ENCODE peak calls at places on chromosomes 6 and 20, in six cellular contexts. B is fibroblast of lung, O is keratinocyte, V is hepatocyte, T is IMR-90, M is OCI-LY7. U is an unnamed sample. For H4K20me1 and H3K9me3, the result is how much of the 10 kb centered on the place peaks cover.

GRCh38 chr6:149884215-149884614 is 13.7 kb downstream of the RAET1E start:
- DNase-seq in B (peak), M (no peak), V (peak), O (no peak), T (peak), U (no peak)

GRCh38 chr6:51464956-51465355 is 622.5 kb downstream of the PKHD1 start:
- DNase-seq in V (no peak), M (no peak), T (no peak), O (no peak), B (no peak), U (no peak)

GRCh38 chr6:33199687-33200233 is 705 bp downstream of the RXRB start:
- DNase-seq in T (peak), B (peak), M (peak), V (no peak), O (no peak), U (peak)

GRCh38 chr20:2289475-2289874 is 6.3 kb upstream of the TGM3 start:
- DNase-seq in O (no peak), B (no peak), V (no peak), M (no peak), T (no peak), U (no peak)

GRCh38 chr6:12749531-12750379 is 33.2 kb downstream of the PHACTR1 start:
- DNase-seq in V (no peak), B (peak), T (no peak), M (no peak), O (no peak), U (no peak)

GRCh38 chr20:3068075-3068474 is 3.3 kb upstream of the OXT start:
- DNase-seq in T (no peak), V (no peak), O (no peak), B (no peak), M (no peak), U (no peak)

GRCh38 chr6:154463573-154464419 is 46.7 kb downstream of the CNKSR3 start:
- DNase-seq in M (no peak), B (no peak), T (no peak), O (no peak), V (no peak), U (no peak)

GRCh38 chr6:158663465-158664167 is 13.8 kb downstream of the SYTL3 start:
- DNase-seq in M (no peak), V (no peak), O (no peak), T (no peak), B (no peak), U (no peak)

GRCh38 chr20:4225778-4226177 is 210.4 kb upstream of the RNF24 start:
- DNase-seq in B (peak), O (no peak), T (peak), V (peak), M (no peak), U (no peak)

GRCh38 chr20:18729426-18729825 is 84.2 kb upstream of the SCP2D1 start:
- DNase-seq in O (no peak), V (no peak), M (no peak), T (no peak), B (no peak), U (no peak)

GRCh38 chr6:41707565-41708200 is 27.7 kb downstream of the TFEB start:
- DNase-seq in O (no peak), T (no peak), M (peak), V (no peak), B (no peak), U (peak)

GRCh38 chr6:132811276-132811675 is 3.1 kb upstream of the RPS12 start:
- DNase-seq in O (no peak), T (peak), V (peak), M (no peak), B (peak), U (no peak)

GRCh38 chr6:37490466-37491015 is 9.2 kb downstream of the CCDC167 start:
- DNase-seq in O (no peak), V (no peak), T (no peak), B (no peak), M (no peak), U (no peak)
- H4K20me1 ChIP-seq in O (under half), V (under half), T (under half), B (under half), M (under half), U (half or more)

DNA sequence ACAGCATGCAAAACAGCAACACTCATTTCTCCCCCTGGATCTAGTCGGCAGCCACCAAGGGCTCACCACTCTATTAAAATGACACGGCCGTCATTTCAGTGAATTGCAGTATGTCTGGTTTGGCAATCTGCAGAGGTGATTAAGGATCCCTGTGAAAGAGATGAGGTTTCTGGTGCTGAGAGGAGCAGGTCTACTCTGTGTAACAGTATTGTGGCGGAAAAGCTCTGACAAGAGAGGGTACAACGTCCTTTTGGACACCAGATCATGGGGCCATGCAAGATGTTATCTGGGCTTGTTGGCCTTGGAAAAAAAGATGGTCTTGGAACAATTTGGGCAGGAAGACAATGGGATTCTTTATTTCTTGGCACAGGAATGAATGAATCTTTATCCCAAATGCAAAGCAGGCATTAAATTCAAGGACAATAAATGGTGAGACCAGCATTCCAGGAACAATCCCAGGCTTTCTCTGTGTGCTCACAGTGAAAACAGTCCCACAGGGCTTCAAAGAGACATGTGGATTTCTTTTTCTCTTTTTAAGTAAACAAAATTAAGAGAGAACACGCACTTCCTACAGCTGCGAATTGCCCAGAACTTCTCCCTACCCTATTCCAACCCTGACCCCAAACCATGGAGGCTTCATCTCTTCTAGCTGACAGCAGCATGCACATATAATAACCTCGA is 33.7 kb upstream of the ADGRF1 start:
- DNase-seq in B (no peak), O (no peak), V (no peak), M (no peak), T (no peak), U (no peak)
- H3K4me3 ChIP-seq in B (no peak), O (no peak), V (no peak), M (no peak), T (no peak), U (no peak)

GRCh38 chr6:167735498-167736201 is 91.1 kb upstream of the AFDN start:
- DNase-seq in B (no peak), M (no peak), O (no peak), V (no peak), T (no peak), U (no peak)

GRCh38 chr6:167734662-167735497 is 91.8 kb upstream of the AFDN start:
- DNase-seq in O (no peak), V (no peak), T (no peak), B (no peak), M (no peak), U (no peak)

GRCh38 chr6:167731731-167732422 is 94.8 kb upstream of the AFDN start:
- DNase-seq in O (no peak), V (no peak), T (no peak), B (no peak), M (no peak), U (no peak)

GRCh38 chr6:167736486-167737204 is 90.1 kb upstream of the AFDN start:
- DNase-seq in O (no peak), M (no peak), B (no peak), V (no peak), T (no peak), U (no peak)

GRCh38 chr6:167733740-167734661 is 92.7 kb upstream of the AFDN start:
- DNase-seq in M (peak), T (no peak), B (peak), O (no peak), V (peak), U (no peak)
- H3K9me3 ChIP-seq in M (under half), T (half or more), B (under half), O (under half), V (under half), U (under half)

GRCh38 chr6:159977242-159978214 is 8.6 kb downstream of the IGF2R start:
- DNase-seq in T (peak), O (no peak), B (peak), V (no peak), M (no peak), U (peak)
- H4K20me1 ChIP-seq in T (half or more), O (under half), B (under half), V (half or more), M (under half), U (half or more)

GRCh38 chr6:97437087-97437486 is 154.1 kb upstream of the MMS22L start:
- DNase-seq in V (peak), M (peak), O (no peak), B (peak), T (peak), U (no peak)

GRCh38 chr6:97443408-97444080 is 160.5 kb upstream of the MMS22L start:
- DNase-seq in T (no peak), O (no peak), V (no peak), M (no peak), B (no peak), U (no peak)

GRCh38 chr6:97445406-97445805 is 162.4 kb upstream of the MMS22L start:
- DNase-seq in B (no peak), O (no peak), V (no peak), T (no peak), M (no peak), U (no peak)

GRCh38 chr6:97438011-97438671 is 155.1 kb upstream of the MMS22L start:
- DNase-seq in O (no peak), V (no peak), M (no peak), T (no peak), B (no peak), U (no peak)

DNA sequence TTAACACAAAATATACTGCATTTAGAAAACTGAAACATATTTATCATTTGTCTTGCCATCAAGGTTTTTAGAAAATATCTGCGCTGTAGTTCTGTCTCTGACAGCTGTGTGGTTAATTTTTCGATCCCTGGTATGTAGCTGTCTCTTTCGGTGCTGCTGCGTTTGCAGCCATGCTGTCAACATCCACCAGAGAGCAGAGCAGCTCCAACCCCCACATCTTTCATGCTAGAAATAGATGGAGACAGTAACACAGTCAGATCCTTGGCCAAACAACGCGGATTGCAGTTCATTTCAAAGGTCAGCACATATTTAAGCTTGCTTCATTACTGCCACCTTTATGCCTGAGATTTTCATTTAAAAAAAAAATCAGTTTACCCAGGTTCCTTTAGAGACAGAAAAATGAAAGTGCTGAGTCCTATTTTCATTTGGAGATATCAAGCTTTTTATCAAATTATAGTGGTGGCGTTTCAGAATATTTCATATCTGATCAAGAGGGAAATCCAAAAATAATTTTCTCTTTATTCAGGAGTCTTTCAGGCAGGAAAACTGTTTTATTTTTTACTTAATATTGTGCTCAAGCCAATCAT is 157.7 kb upstream of the MMS22L start:
- DNase-seq in B (peak), V (peak), M (peak), T (peak), O (no peak), U (no peak)
- H3K4me3 ChIP-seq in B (no peak), V (no peak), M (no peak), T (no peak), O (no peak), U (no peak)

GRCh38 chr6:107399927-107400326 is 59.4 kb downstream of the PDSS2 start:
- DNase-seq in B (peak), V (no peak), M (no peak), T (no peak), O (no peak), U (no peak)

GRCh38 chr6:107402533-107402932 is 56.8 kb downstream of the PDSS2 start:
- DNase-seq in T (no peak), B (no peak), V (no peak), O (no peak), M (no peak), U (no peak)

GRCh38 chr6:107398005-107398404 is 61.4 kb downstream of the PDSS2 start:
- DNase-seq in M (no peak), O (no peak), B (no peak), T (no peak), V (no peak), U (no peak)

GRCh38 chr6:107401573-107401972 is 57.8 kb downstream of the PDSS2 start:
- DNase-seq in B (no peak), M (peak), O (no peak), T (no peak), V (no peak), U (no peak)

DNA sequence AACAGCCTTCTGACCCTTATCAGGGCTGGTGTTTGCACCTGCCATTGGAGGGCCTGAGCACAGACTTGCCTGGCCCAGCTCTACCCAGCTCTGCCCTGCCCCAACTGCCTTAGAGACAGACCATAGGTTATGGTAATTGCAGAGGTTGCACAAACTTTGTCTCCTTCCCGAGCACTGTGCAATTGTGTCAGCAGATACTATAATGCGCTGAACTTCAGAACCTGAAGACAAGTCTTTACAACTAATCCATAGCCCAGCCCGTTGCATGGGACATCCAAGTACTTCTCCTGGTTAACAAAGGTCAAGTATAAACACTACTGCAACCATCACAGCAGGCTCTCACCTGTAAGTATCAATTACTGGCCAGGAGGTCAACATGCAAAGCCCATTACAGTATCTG is 58.6 kb downstream of the PDSS2 start:
- DNase-seq in T (no peak), V (no peak), O (no peak), M (no peak), B (no peak), U (no peak)
- H3K9me3 ChIP-seq in T (under half), V (under half), O (under half), M (under half), B (under half), U (under half)

DNA sequence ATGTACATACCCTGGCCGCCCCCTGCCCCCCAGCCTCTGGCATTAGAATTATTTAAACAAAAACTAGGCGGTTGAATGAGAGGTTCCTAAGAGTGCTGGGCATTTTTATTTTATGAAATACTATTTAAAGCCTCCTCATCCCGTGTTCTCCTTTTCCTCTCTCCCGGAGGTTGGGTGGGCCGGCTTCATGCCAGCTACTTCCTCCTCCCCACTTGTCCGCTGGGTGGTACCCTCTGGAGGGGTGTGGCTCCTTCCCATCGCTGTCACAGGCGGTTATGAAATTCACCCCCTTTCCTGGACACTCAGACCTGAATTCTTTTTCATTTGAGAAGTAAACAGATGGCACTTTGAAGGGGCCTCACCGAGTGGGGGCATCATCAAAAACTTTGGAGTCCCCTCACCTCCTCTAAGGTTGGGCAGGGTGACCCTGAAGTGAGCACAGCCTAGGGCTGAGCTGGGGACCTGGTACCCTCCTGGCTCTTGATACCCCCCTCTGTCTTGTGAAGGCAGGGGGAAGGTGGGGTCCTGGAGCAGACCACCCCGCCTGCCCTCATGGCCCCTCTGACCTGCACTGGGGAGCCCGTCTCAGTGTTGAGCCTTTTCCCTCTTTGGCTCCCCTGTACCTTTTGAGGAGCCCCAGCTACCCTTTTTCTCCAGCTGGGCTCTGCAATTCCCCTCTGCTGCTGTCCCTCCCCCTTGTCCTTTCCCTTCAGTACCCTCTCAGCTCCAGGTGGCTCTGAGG is 7.6 kb downstream of the CDKN1A start:
- DNase-seq in B (no peak), O (no peak), T (no peak), M (no peak), V (no peak), U (no peak)
- H4K20me1 ChIP-seq in B (under half), O (under half), T (half or more), M (under half), V (under half), U (under half)

GRCh38 chr6:137782166-137783039 is 84.7 kb upstream of the TNFAIP3 start:
- DNase-seq in O (no peak), B (no peak), T (no peak), M (no peak), V (no peak), U (no peak)
- H3K4me3 ChIP-seq in O (no peak), B (no peak), T (no peak), M (no peak), V (no peak), U (no peak)

DNA sequence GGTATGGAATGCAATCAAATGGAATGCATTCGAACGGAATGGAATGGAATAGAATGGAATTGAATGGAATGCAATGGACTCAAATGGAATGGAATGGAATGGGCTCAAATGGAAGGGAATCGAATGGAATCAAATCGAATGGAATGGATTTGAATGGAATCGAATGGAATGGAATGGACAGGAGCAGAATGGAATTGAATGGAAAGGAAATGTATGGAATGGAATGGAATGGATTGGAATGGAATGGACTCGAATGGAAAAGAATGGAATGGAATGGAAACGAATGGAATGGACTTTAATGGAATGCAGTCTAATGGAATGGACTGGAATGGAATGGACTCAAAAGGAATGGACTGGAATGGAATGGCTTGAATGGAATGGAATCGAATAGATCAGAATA is 18.3 kb upstream of the DEFB115 start:
- DNase-seq in O (no peak), V (no peak), B (no peak), M (no peak), T (no peak), U (no peak)
- H3K9me3 ChIP-seq in O (under half), V (half or more), B (under half), M (half or more), T (under half), U (half or more)

U was measured in DND-41.